ENCODE peak calls at places on chromosome 15, in seven cellular contexts. S is PC-3; H is activated T-cell treated with anti-CD3 and anti-CD28 coated beads, Interleukin-2, amount 50 U/mL, for 24 hours; T is neuronal stem cell; D is RKO; K is HEK293T; G is HTR-8/SVneo. C is an unnamed sample.

GRCh38 chr15:59283717-59284336 is 77.2 kb downstream of the LDHAL6B start:
- DNase-seq in S (peak), H (no peak), T (no peak), D (no peak), K (no peak), G (peak), C (no peak)

GRCh38 chr15:45048784-45049631 is 26.0 kb downstream of the SORD start:
- DNase-seq in S (no peak), H (no peak), T (no peak), D (no peak), K (no peak), G (no peak), C (no peak)

GRCh38 chr15:70491183-70491621 is 272.2 kb downstream of the UACA start:
- DNase-seq in S (no peak), H (no peak), T (no peak), D (no peak), K (no peak), G (no peak), C (no peak)

GRCh38 chr15:71279757-71280141 is 164.5 kb downstream of the THSD4 start:
- DNase-seq in S (no peak), H (no peak), T (no peak), D (no peak), K (no peak), G (no peak), C (no peak)

GRCh38 chr15:50906954-50907865 is 1.3 kb upstream of the AP4E1 start:
- DNase-seq in S (peak), H (peak), T (no peak), D (peak), K (no peak), G (no peak), C (peak)

GRCh38 chr15:63507878-63508818 is 3.8 kb downstream of the USP3 start:
- DNase-seq in S (no peak), H (no peak), T (no peak), D (no peak), K (no peak), G (no peak), C (no peak)

GRCh38 chr15:32020158-32020557 is 10.2 kb upstream of the CHRNA7 start:
- DNase-seq in S (no peak), H (no peak), T (no peak), D (no peak), K (no peak), G (no peak), C (no peak)

GRCh38 chr15:41411441-41411840 is 5.5 kb upstream of the RTF1 start:
- DNase-seq in S (no peak), H (no peak), T (no peak), D (no peak), K (no peak), G (no peak), C (no peak)

GRCh38 chr15:85974348-85974705 is 105.3 kb upstream of the AGBL1 start:
- DNase-seq in S (no peak), H (no peak), T (no peak), D (peak), K (no peak), G (peak), C (no peak)

GRCh38 chr15:56839641-56840040 is 78.8 kb upstream of the TCF12 start:
- DNase-seq in S (no peak), H (no peak), T (no peak), D (no peak), K (no peak), G (no peak), C (no peak)

GRCh38 chr15:64697911-64698369 is 77.4 kb downstream of the RBPMS2 start:
- DNase-seq in S (peak), H (peak), T (no peak), D (no peak), K (no peak), G (no peak), C (no peak)

GRCh38 chr15:57769266-57769665 is 62.8 kb downstream of the POLR2M start:
- DNase-seq in S (no peak), H (no peak), T (no peak), D (peak), K (no peak), G (no peak), C (no peak)

GRCh38 chr15:47407692-47408091 is 309.6 kb upstream of the SEMA6D start:
- DNase-seq in S (no peak), H (no peak), T (no peak), D (no peak), K (no peak), G (no peak), C (no peak)

GRCh38 chr15:43538091-43538490 is 20.7 kb downstream of the MAP1A start:
- DNase-seq in S (no peak), H (no peak), T (no peak), D (no peak), K (no peak), G (no peak), C (no peak)

GRCh38 chr15:100968043-100968966 is 49.1 kb downstream of the LRRK1 start:
- DNase-seq in S (peak), H (no peak), T (no peak), D (peak), K (no peak), G (peak), C (no peak)

GRCh38 chr15:73598540-73599195 is 34.5 kb downstream of the NPTN start:
- DNase-seq in S (no peak), H (no peak), T (no peak), D (no peak), K (no peak), G (no peak), C (no peak)

GRCh38 chr15:59999558-60000112 is 4.5 kb upstream of the FOXB1 start:
- DNase-seq in S (no peak), H (peak), T (no peak), D (no peak), K (no peak), G (no peak), C (no peak)

C was measured in T-helper 17 cell.